ENCODE peak calls at places on chromosomes 7 and 10, in seven cellular contexts. M, J, K, U, W, O and T are unnamed samples.

GRCh38 chr10:110067960-110068770 is 60.4 kb downstream of the ADD3 start:
- DNase-seq in M (no peak), J (no peak), K (peak), U (no peak), W (no peak), O (peak), T (no peak)

GRCh38 chr10:95039281-95039680 is 30.0 kb downstream of the CYP2C8 start:
- DNase-seq in M (no peak), J (no peak), K (no peak), U (no peak), W (no peak), O (no peak), T (no peak)

GRCh38 chr10:132274581-132274980 is 33.2 kb downstream of the STK32C start:
- DNase-seq in M (no peak), J (no peak), K (no peak), U (no peak), W (no peak), O (no peak), T (no peak)

GRCh38 chr7:129607471-129608120 is 3.9 kb upstream of the NRF1 start:
- DNase-seq in M (no peak), J (no peak), K (no peak), U (no peak), W (no peak), O (no peak), T (no peak)

GRCh38 chr10:104267721-104268690 is 978 bp upstream of the GSTO2 start:
- DNase-seq in M (no peak), J (no peak), K (peak), U (no peak), W (no peak), O (no peak), T (no peak)

GRCh38 chr7:39709768-39710291 is 86.5 kb downstream of the RALA start:
- DNase-seq in M (peak), J (peak), K (no peak), U (no peak), W (peak), O (no peak), T (no peak)

GRCh38 chr7:64310426-64310825 is 3.3 kb upstream of the ZNF736 start:
- DNase-seq in M (no peak), J (no peak), K (no peak), U (no peak), W (no peak), O (no peak), T (no peak)

GRCh38 chr10:99560277-99561126 is 27.8 kb downstream of the NKX2-3 start:
- DNase-seq in M (peak), J (peak), K (peak), U (peak), W (no peak), O (no peak), T (peak)

GRCh38 chr7:157547102-157547501 is 210.3 kb downstream of the DNAJB6 start:
- DNase-seq in M (no peak), J (no peak), K (no peak), U (no peak), W (peak), O (no peak), T (no peak)

GRCh38 chr7:79034733-79035132 is 418.7 kb downstream of the MAGI2 start:
- DNase-seq in M (no peak), J (no peak), K (no peak), U (no peak), W (no peak), O (no peak), T (no peak)

GRCh38 chr10:7192041-7192440 is 218.8 kb downstream of the SFMBT2 start:
- DNase-seq in M (no peak), J (no peak), K (no peak), U (no peak), W (no peak), O (no peak), T (no peak)

GRCh38 chr10:30359373-30360206 is 10.5 kb upstream of the MTPAP start:
- DNase-seq in M (peak), J (peak), K (peak), U (no peak), W (no peak), O (peak), T (no peak)

GRCh38 chr7:7984424-7984823 is 15.8 kb downstream of the GLCCI1 start:
- DNase-seq in M (no peak), J (no peak), K (no peak), U (no peak), W (no peak), O (no peak), T (no peak)

GRCh38 chr7:50142421-50143113 is 49.5 kb upstream of the ZPBP start:
- DNase-seq in M (peak), J (peak), K (peak), U (no peak), W (no peak), O (no peak), T (peak)

GRCh38 chr10:6838118-6838517 is 258.0 kb upstream of the PRKCQ start:
- DNase-seq in M (no peak), J (no peak), K (peak), U (no peak), W (no peak), O (no peak), T (no peak)

GRCh38 chr10:124053971-124054370 is 39.4 kb downstream of the CHST15 start:
- DNase-seq in M (no peak), J (no peak), K (no peak), U (no peak), W (no peak), O (no peak), T (no peak)

GRCh38 chr10:124724279-124725027 is 19.7 kb downstream of the FAM53B start:
- DNase-seq in M (peak), J (peak), K (no peak), U (no peak), W (peak), O (no peak), T (peak)

GRCh38 chr7:2553108-2553507 is 2.2 kb downstream of the BRAT1 start:
- DNase-seq in M (no peak), J (no peak), K (no peak), U (no peak), W (no peak), O (no peak), T (no peak)

GRCh38 chr7:79810945-79811344 is 323.7 kb upstream of the GNAI1 start:
- DNase-seq in M (no peak), J (no peak), K (no peak), U (no peak), W (no peak), O (no peak), T (no peak)

GRCh38 chr7:39952791-39953190 is 2.7 kb downstream of the CDK13 start:
- DNase-seq in M (no peak), J (no peak), K (no peak), U (no peak), W (no peak), O (no peak), T (no peak)

GRCh38 chr7:122989577-122989976 is 5.9 kb downstream of the TAS2R16 start:
- DNase-seq in M (no peak), J (no peak), K (no peak), U (no peak), W (no peak), O (no peak), T (no peak)

GRCh38 chr7:20238754-20239324 is 21.7 kb upstream of the MACC1 start:
- DNase-seq in M (peak), J (no peak), K (no peak), U (no peak), W (no peak), O (peak), T (peak)

GRCh38 chr10:22681783-22682183 is 32.6 kb downstream of the PIP4K2A start:
- DNase-seq in M (no peak), J (no peak), K (no peak), U (peak), W (no peak), O (no peak), T (no peak)

GRCh38 chr10:122642726-122643605 is 56.7 kb downstream of the C10orf120 start:
- DNase-seq in M (no peak), J (no peak), K (no peak), U (no peak), W (no peak), O (no peak), T (no peak)